ENCODE peak calls at places on chromosomes 1 and 21, in five cellular contexts. N, W, I, X and V are unnamed samples.

GRCh38 chr1:1088801-1089680 is 14.9 kb upstream of the RNF223 start:
- DNase-seq in N (no peak), I (no peak), X (no peak), W (no peak), V (no peak)

GRCh38 chr1:109944541-109944940 is 33.9 kb downstream of the CSF1 start:
- DNase-seq in N (no peak), X (no peak), I (no peak), W (no peak), V (no peak)

GRCh38 chr1:209213989-209214388 is 369.5 kb upstream of the CAMK1G start:
- DNase-seq in N (no peak), I (no peak), W (no peak), X (no peak), V (no peak)

GRCh38 chr1:20124451-20125057 is 5.2 kb upstream of the PLA2G2D start:
- DNase-seq in I (no peak), W (no peak), X (peak), N (peak), V (peak)

GRCh38 chr21:44995257-44995941 is 55.6 kb downstream of the SLX9 start:
- DNase-seq in I (no peak), X (no peak), W (no peak), N (no peak), V (no peak)

GRCh38 chr1:2567083-2567679 is 11.0 kb downstream of the TNFRSF14 start:
- DNase-seq in N (no peak), I (no peak), X (no peak), W (no peak), V (no peak)

GRCh38 chr1:77605246-77606026 is 77.0 kb downstream of the ZZZ3 start:
- DNase-seq in X (no peak), I (no peak), W (no peak), N (peak), V (no peak)

GRCh38 chr1:185441608-185442007 is 124.6 kb upstream of the IVNS1ABP start:
- DNase-seq in X (no peak), I (no peak), N (peak), W (no peak), V (peak)

GRCh38 chr21:43866233-43866632 is 1.2 kb downstream of the AGPAT3 start:
- DNase-seq in I (no peak), X (peak), W (peak), N (peak), V (peak)

GRCh38 chr1:1910651-1911389 is 4.2 kb upstream of the CALML6 start:
- DNase-seq in X (no peak), N (no peak), W (no peak), I (no peak), V (no peak)

GRCh38 chr1:212635141-212635601 is 26.6 kb downstream of the ATF3 start:
- DNase-seq in W (no peak), N (peak), X (peak), I (no peak), V (no peak)

GRCh38 chr1:240608707-240609106 is 3.2 kb downstream of the GREM2 start:
- DNase-seq in I (peak), X (no peak), N (no peak), W (peak), V (peak)

GRCh38 chr1:41740630-41741239 is 178.0 kb downstream of the HIVEP3 start:
- DNase-seq in I (no peak), N (no peak), W (no peak), X (no peak), V (no peak)

GRCh38 chr1:147534386-147534785 is 6.9 kb upstream of the BCL9 start:
- DNase-seq in I (no peak), N (no peak), W (no peak), X (no peak), V (peak)

GRCh38 chr1:43622471-43622870 is 27.5 kb upstream of the KDM4A start:
- DNase-seq in N (no peak), I (no peak), W (no peak), X (no peak), V (no peak)

GRCh38 chr1:204569478-204569877 is 53.3 kb downstream of the MDM4 start:
- DNase-seq in N (no peak), I (no peak), W (no peak), X (no peak), V (no peak)

GRCh38 chr1:85278853-85279314 is 2.5 kb upstream of the BCL10 start:
- DNase-seq in I (no peak), W (no peak), N (peak), X (peak), V (peak)

GRCh38 chr1:71956613-71957012 is 325.7 kb downstream of the NEGR1 start:
- DNase-seq in I (no peak), W (no peak), X (no peak), N (no peak), V (no peak)

GRCh38 chr1:43936470-43937151 is 3.0 kb downstream of the ARTN start:
- DNase-seq in W (no peak), N (peak), I (no peak), X (peak), V (peak)

GRCh38 chr1:51327386-51327785 is 3.0 kb downstream of the TTC39A start:
- DNase-seq in I (no peak), X (no peak), N (peak), W (no peak), V (no peak)

GRCh38 chr1:239418683-239419082 is 32.3 kb downstream of the CHRM3 start:
- DNase-seq in W (no peak), X (no peak), I (no peak), N (no peak), V (no peak)

GRCh38 chr1:204649756-204650155 is 35.8 kb downstream of the LRRN2 start:
- DNase-seq in W (no peak), N (no peak), I (peak), X (no peak), V (no peak)

GRCh38 chr1:94383966-94384408 is 34.2 kb upstream of the ABCD3 start:
- DNase-seq in N (peak), W (no peak), X (peak), I (no peak), V (peak)